ENCODE peak calls at places on chromosomes 12 and 14, in seven cellular contexts. B is AG10803; M is cardiac muscle cell; P is fibroblast of mammary gland; G is HFFc6; S is stimulated activated CD8-positive, alpha-beta memory T cell treated with anti-CD3 and anti-CD28 coated beads, Interleukin-7, amount 100 ng/mL, for 4 hours; U is tibial artery. Q is an unnamed sample.

GRCh38 chr12:51814311-51815088 is 34.0 kb downstream of the FIGNL2 start:
- DNase-seq in B (peak; percentile 83), M (peak; percentile 86), P (peak; percentile 72), G (peak; percentile 45), S (peak; percentile 61), U (peak; percentile 76), Q (peak; percentile 10)

GRCh38 chr12:19572920-19573558 is 133.7 kb downstream of the AEBP2 start:
- DNase-seq in B (peak; percentile 34), M (peak; percentile 73), P (peak; percentile 59), G (peak; percentile 53), S (no peak), U (peak; percentile 66), Q (peak; percentile 30)

GRCh38 chr14:101721951-101722661 is 39.4 kb upstream of the PPP2R5C start:
- DNase-seq in B (peak; percentile 54), M (peak; percentile 40), P (peak; percentile 54), G (peak; percentile 88), S (peak; percentile 60), U (no peak), Q (no peak)

GRCh38 chr14:71011479-71011878 is 104.2 kb downstream of the PCNX1 start:
- DNase-seq in B (no peak), M (peak; percentile 11), P (no peak), G (no peak), S (no peak), U (no peak), Q (no peak)

GRCh38 chr14:74235017-74235416 is 4.2 kb upstream of the VSX2 start:
- DNase-seq in B (no peak), M (no peak), P (no peak), G (no peak), S (no peak), U (no peak), Q (no peak)

GRCh38 chr14:100202712-100203111 is 36.2 kb upstream of the YY1 start:
- DNase-seq in B (no peak), M (no peak), P (no peak), G (no peak), S (no peak), U (no peak), Q (no peak)

GRCh38 chr12:94379479-94380113 is 80.1 kb downstream of the CEP83 start:
- DNase-seq in B (no peak), M (no peak), P (no peak), G (no peak), S (no peak), U (no peak), Q (no peak)

GRCh38 chr14:101111620-101112290 is 208.2 kb upstream of the RTL1 start:
- DNase-seq in B (no peak), M (no peak), P (no peak), G (no peak), S (no peak), U (peak; percentile 56), Q (no peak)

GRCh38 chr14:106489112-106489881 is 962.9 kb downstream of the TMEM121 start:
- DNase-seq in B (no peak), M (no peak), P (no peak), G (no peak), S (no peak), U (no peak), Q (no peak)

GRCh38 chr12:120196363-120196762 is 1.8 kb upstream of the GCN1 start:
- DNase-seq in B (no peak), M (no peak), P (peak; percentile 47), G (no peak), S (no peak), U (no peak), Q (no peak)

GRCh38 chr12:116294464-116295002 is 17.0 kb upstream of the MED13L start:
- DNase-seq in B (no peak), M (no peak), P (no peak), G (no peak), S (no peak), U (no peak), Q (peak; percentile 31)

GRCh38 chr14:24329736-24330135 is 5.1 kb downstream of the ADCY4 start:
- DNase-seq in B (no peak), M (no peak), P (no peak), G (no peak), S (peak; percentile 72), U (no peak), Q (no peak)

GRCh38 chr12:106582264-106582591 is 576 bp upstream of the RFX4 start:
- DNase-seq in B (no peak), M (no peak), P (no peak), G (no peak), S (no peak), U (no peak), Q (no peak)

GRCh38 chr12:47553266-47553665 is 152.6 kb downstream of the RPAP3 start:
- DNase-seq in B (no peak), M (no peak), P (no peak), G (no peak), S (no peak), U (no peak), Q (no peak)

GRCh38 chr12:54385251-54385914 is 850 bp upstream of the ZNF385A start:
- DNase-seq in B (no peak), M (no peak), P (no peak), G (no peak), S (no peak), U (no peak), Q (no peak)

Q was measured in NCI-H1105.